ENCODE peak calls at places on chromosome 17, in ten cellular contexts. A is A549; O is activated T-helper 9 cell treated with anti-CD3 and anti-CD28 coated beads, Interleukin-2, amount 50 U/mL, for 16 hours; P is mesothelial cell of epicardium; C is uterus; T is iris pigment epithelial cell; F is IMR-90; M is epithelial cell of prostate; H is tibial artery; Z is stimulated activated CD8-positive, alpha-beta memory T cell treated with anti-CD3 and anti-CD28 coated beads, Interleukin-4, amount 100 ng/mL, for 1 hour. J is an unnamed sample.

GRCh38 chr17:27494192-27495091 is 38.2 kb downstream of the KSR1 start:
- DNase-seq in H (peak), A (peak), O (no peak), P (no peak), Z (no peak), T (peak), C (peak), F (peak), M (peak), J (no peak)

GRCh38 chr17:60154616-60155426 is 5.0 kb downstream of the CA4 start:
- DNase-seq in P (no peak), F (peak), Z (no peak), A (no peak), C (peak), M (no peak), O (no peak), H (no peak), T (peak), J (no peak)

GRCh38 chr17:36705651-36706436 is 104.5 kb downstream of the MRM1 start:
- DNase-seq in H (no peak), P (no peak), F (peak), T (peak), A (peak), M (no peak), O (peak), C (no peak), Z (no peak), J (no peak)

GRCh38 chr17:49557204-49558024 is 18.3 kb upstream of the NXPH3 start:
- DNase-seq in C (no peak), A (peak), Z (no peak), O (no peak), M (no peak), T (peak), F (peak), H (no peak), P (no peak), J (no peak)

GRCh38 chr17:76383645-76384221 is 676 bp upstream of the SPHK1 start:
- DNase-seq in C (peak), F (peak), T (peak), A (peak), Z (no peak), P (peak), M (no peak), H (no peak), O (peak), J (peak)

GRCh38 chr17:15954222-15954621 is 9.3 kb downstream of the ADORA2B start:
- DNase-seq in H (no peak), F (peak), M (peak), P (no peak), Z (no peak), T (peak), O (no peak), C (no peak), A (peak), J (no peak)

GRCh38 chr17:1617620-1618174 is 10.9 kb downstream of the SLC43A2 start:
- DNase-seq in F (peak), P (no peak), M (no peak), C (no peak), H (peak), A (peak), Z (no peak), T (peak), O (no peak), J (no peak)

GRCh38 chr17:32268734-32269288 is 3.2 kb downstream of the RHBDL3 start:
- DNase-seq in C (no peak), T (no peak), M (no peak), F (no peak), P (no peak), A (no peak), H (no peak), Z (no peak), O (no peak), J (no peak)

GRCh38 chr17:78717431-78717980 is 64.6 kb downstream of the CYTH1 start:
- DNase-seq in M (no peak), C (peak), A (peak), P (no peak), O (no peak), H (no peak), T (no peak), Z (no peak), F (peak), J (no peak)

GRCh38 chr17:19753049-19753444 is 4.9 kb upstream of the ALDH3A1 start:
- DNase-seq in A (peak), F (peak), O (no peak), H (peak), C (peak), T (peak), P (no peak), M (peak), Z (no peak), J (no peak)

GRCh38 chr17:82440991-82441627 is 9.4 kb downstream of the CYBC1 start:
- DNase-seq in H (no peak), Z (no peak), M (no peak), O (no peak), T (no peak), A (no peak), C (no peak), P (no peak), F (no peak), J (no peak)

GRCh38 chr17:78324391-78325075 is 35.3 kb downstream of the SOCS3 start:
- DNase-seq in A (no peak), Z (no peak), H (peak), O (no peak), T (peak), P (no peak), M (no peak), C (peak), F (peak), J (no peak)

GRCh38 chr17:66076546-66077190 is 115.3 kb downstream of the CEP112 start:
- DNase-seq in C (no peak), O (no peak), P (no peak), H (no peak), A (no peak), F (no peak), Z (no peak), M (no peak), T (peak), J (no peak)

GRCh38 chr17:78252701-78253635 is 21.5 kb downstream of the TMEM235 start:
- DNase-seq in C (no peak), T (no peak), P (no peak), H (no peak), F (no peak), Z (no peak), O (no peak), A (no peak), M (no peak), J (no peak)

GRCh38 chr17:41366070-41366469 is 3.5 kb downstream of the KRT33B start:
- DNase-seq in T (no peak), F (no peak), H (no peak), P (no peak), M (no peak), Z (no peak), O (no peak), A (no peak), C (no peak), J (no peak)

GRCh38 chr17:4859816-4860625 is 26.9 kb downstream of the MINK1 start:
- DNase-seq in F (no peak), O (no peak), C (no peak), A (no peak), T (no peak), H (no peak), M (no peak), Z (no peak), P (no peak), J (no peak)

GRCh38 chr17:4605826-4606225 is 21.5 kb downstream of the SMTNL2 start:
- DNase-seq in M (no peak), F (peak), T (peak), Z (no peak), P (no peak), O (no peak), H (no peak), C (peak), A (no peak), J (no peak)

GRCh38 chr17:31095239-31096105 is 695 bp downstream of the NF1 start:
- DNase-seq in T (peak), F (peak), H (peak), P (peak), M (no peak), O (peak), C (peak), A (peak), Z (no peak), J (peak)

GRCh38 chr17:48492401-48493298 is 38.2 kb downstream of the HOXB1 start:
- DNase-seq in H (peak), O (peak), Z (peak), C (peak), P (peak), T (peak), M (no peak), A (peak), F (peak), J (peak)

GRCh38 chr17:39225974-39226683 is 384 bp upstream of the STAC2 start:
- DNase-seq in Z (no peak), F (peak), H (peak), P (peak), C (peak), T (peak), O (no peak), M (no peak), A (peak), J (peak)

GRCh38 chr17:4895121-4895520 is 4.2 kb upstream of the C17orf107 start:
- DNase-seq in M (no peak), H (no peak), F (no peak), P (no peak), O (no peak), A (no peak), T (no peak), C (no peak), Z (no peak), J (no peak)

GRCh38 chr17:55420776-55421178 is 858 bp downstream of the MMD start:
- DNase-seq in P (peak), Z (no peak), C (peak), A (peak), F (no peak), H (peak), O (peak), M (no peak), T (peak), J (peak)

GRCh38 chr17:77497578-77497934 is 356.8 kb downstream of the SEC14L1 start:
- DNase-seq in M (no peak), O (no peak), C (peak), P (no peak), F (no peak), Z (no peak), A (no peak), T (no peak), H (no peak), J (peak)

GRCh38 chr17:6069611-6070279 is 434 bp upstream of the WSCD1 start:
- DNase-seq in F (no peak), M (no peak), O (no peak), Z (no peak), T (no peak), P (no peak), C (no peak), H (no peak), A (peak), J (no peak)

GRCh38 chr17:7045492-7046126 is 1.7 kb upstream of the SLC16A11 start:
- DNase-seq in O (no peak), C (no peak), Z (no peak), A (peak), T (peak), P (no peak), F (peak), H (no peak), M (no peak), J (no peak)

GRCh38 chr17:49759203-49759602 is 4.7 kb downstream of the FAM117A start:
- DNase-seq in F (no peak), T (no peak), M (no peak), Z (no peak), A (no peak), O (no peak), H (no peak), P (no peak), C (no peak), J (no peak)

GRCh38 chr17:57519199-57519598 is 225.9 kb downstream of the CCDC182 start:
- DNase-seq in M (peak), T (peak), Z (no peak), C (no peak), P (no peak), F (peak), O (no peak), H (no peak), A (no peak), J (no peak)

GRCh38 chr17:70862295-70862694 is 693.0 kb downstream of the KCNJ2 start:
- DNase-seq in Z (no peak), M (no peak), H (no peak), C (no peak), F (no peak), A (no peak), O (no peak), T (no peak), P (no peak), J (no peak)

GRCh38 chr17:79623786-79624657 is 13.2 kb upstream of the RBFOX3 start:
- DNase-seq in Z (no peak), A (no peak), T (no peak), M (no peak), C (peak), O (no peak), P (peak), F (no peak), H (peak), J (peak)

GRCh38 chr17:69638516-69638915 is 224.0 kb downstream of the MAP2K6 start:
- DNase-seq in C (no peak), M (no peak), O (no peak), A (no peak), P (no peak), T (peak), Z (no peak), F (peak), H (no peak), J (no peak)

GRCh38 chr17:72661093-72661944 is 431.2 kb downstream of the SLC39A11 start:
- DNase-seq in A (no peak), O (no peak), F (no peak), T (peak), Z (no peak), C (no peak), P (peak), H (no peak), M (peak), J (no peak)

GRCh38 chr17:59892251-59892848 is 393 bp downstream of the TUBD1 start:
- DNase-seq in A (no peak), F (no peak), O (no peak), M (no peak), Z (no peak), T (no peak), P (no peak), H (no peak), C (no peak), J (no peak)

GRCh38 chr17:38728290-38728831 is 1.8 kb upstream of the CISD3 start:
- DNase-seq in H (no peak), M (no peak), T (no peak), F (no peak), P (no peak), O (peak), Z (peak), C (no peak), A (no peak), J (peak)